ENCODE peak calls at places on chromosomes 11 and 22, in six cellular contexts. Q is HCT116, J is SK-N-SH, W is H1, B is K562, E is HepG2. P is an unnamed sample.

GRCh38 chr11:130831506-130832385 is 84.5 kb downstream of the SNX19 start:
- DNase-seq in Q (no peak), J (peak), W (no peak), B (no peak), E (no peak), P (no peak)

GRCh38 chr11:67371549-67372231 is 1.7 kb downstream of the CLCF1 start:
- DNase-seq in Q (no peak), J (peak), W (peak), B (peak), E (peak), P (peak)

GRCh38 chr11:130769782-130770565 is 146.3 kb downstream of the SNX19 start:
- DNase-seq in Q (no peak), J (no peak), W (no peak), B (no peak), E (no peak), P (no peak)

GRCh38 chr11:80097146-80097545 is 656.3 kb upstream of the TENM4 start:
- DNase-seq in Q (no peak), J (no peak), W (no peak), B (no peak), E (no peak), P (no peak)

GRCh38 chr22:19970479-19971275 is 29.1 kb upstream of the TXNRD2 start:
- DNase-seq in Q (no peak), J (peak), W (peak), B (peak), E (peak), P (peak)

GRCh38 chr11:75474878-75475766 is 42.1 kb upstream of the KLHL35 start:
- DNase-seq in Q (no peak), J (peak), W (peak), B (peak), E (no peak), P (peak)

GRCh38 chr11:124069429-124070401 is 28.6 kb upstream of the OR10G7 start:
- DNase-seq in Q (peak), J (peak), W (peak), B (peak), E (peak), P (peak)

GRCh38 chr22:43988960-43989359 is 33.7 kb downstream of the SAMM50 start:
- DNase-seq in Q (no peak), J (no peak), W (no peak), B (no peak), E (no peak), P (no peak)

GRCh38 chr11:1839924-1840779 is 1.4 kb downstream of the TNNI2 start:
- DNase-seq in Q (no peak), J (no peak), W (no peak), B (no peak), E (no peak), P (no peak)

GRCh38 chr11:76459299-76459698 is 14.5 kb downstream of the EMSY start:
- DNase-seq in Q (peak), J (peak), W (no peak), B (no peak), E (no peak), P (peak)

GRCh38 chr11:133197425-133197824 is 334.9 kb downstream of the OPCML start:
- DNase-seq in Q (no peak), J (no peak), W (no peak), B (no peak), E (no peak), P (no peak)

GRCh38 chr11:122108192-122108799 is 7.7 kb downstream of the BLID start:
- DNase-seq in Q (peak), J (no peak), W (peak), B (peak), E (peak), P (no peak)

GRCh38 chr11:114239632-114240224 is 56.5 kb upstream of the NNMT start:
- DNase-seq in Q (no peak), J (no peak), W (no peak), B (peak), E (no peak), P (no peak)

GRCh38 chr11:69152748-69153446 is 2.8 kb upstream of the SMIM38 start:
- DNase-seq in Q (no peak), J (no peak), W (no peak), B (no peak), E (peak), P (no peak)

GRCh38 chr11:117176186-117176585 is 2.4 kb upstream of the SIDT2 start:
- DNase-seq in Q (no peak), J (no peak), W (no peak), B (no peak), E (no peak), P (no peak)

GRCh38 chr22:39469681-39470461 is 13.1 kb downstream of the MGAT3 start:
- DNase-seq in Q (no peak), J (peak), W (no peak), B (no peak), E (peak), P (no peak)

GRCh38 chr22:38861170-38861874 is 10.7 kb downstream of the CBX6 start:
- DNase-seq in Q (no peak), J (no peak), W (no peak), B (no peak), E (no peak), P (no peak)

GRCh38 chr11:122804796-122805195 is 33.5 kb upstream of the CRTAM start:
- DNase-seq in Q (no peak), J (no peak), W (no peak), B (no peak), E (no peak), P (no peak)

GRCh38 chr22:39129081-39129480 is 23.4 kb downstream of the CBX7 start:
- DNase-seq in Q (no peak), J (no peak), W (no peak), B (no peak), E (peak), P (no peak)

GRCh38 chr11:625636-626319 is 1.0 kb upstream of the CDHR5 start:
- DNase-seq in Q (no peak), J (no peak), W (no peak), B (no peak), E (no peak), P (no peak)

GRCh38 chr22:33958741-33959140 is 38.5 kb upstream of the LARGE1 start:
- DNase-seq in Q (no peak), J (no peak), W (no peak), B (no peak), E (no peak), P (no peak)

GRCh38 chr11:57116654-57117053 is 65.1 kb upstream of the LRRC55 start:
- DNase-seq in Q (peak), J (peak), W (peak), B (peak), E (peak), P (peak)

GRCh38 chr11:44551456-44552139 is 13.9 kb upstream of the CD82 start:
- DNase-seq in Q (no peak), J (no peak), W (no peak), B (no peak), E (no peak), P (no peak)

GRCh38 chr22:45212992-45213751 is 27.5 kb downstream of the KIAA0930 start:
- DNase-seq in Q (no peak), J (peak), W (no peak), B (no peak), E (no peak), P (no peak)

GRCh38 chr22:30742291-30743256 is 47.9 kb downstream of the OSBP2 start:
- DNase-seq in Q (no peak), J (no peak), W (no peak), B (no peak), E (no peak), P (no peak)

GRCh38 chr11:20131744-20132666 is 28.3 kb downstream of the DBX1 start:
- DNase-seq in Q (no peak), J (peak), W (peak), B (peak), E (peak), P (peak)

GRCh38 chr22:49983148-49984042 is 22.8 kb downstream of the PIM3 start:
- DNase-seq in Q (no peak), J (peak), W (peak), B (no peak), E (no peak), P (no peak)

GRCh38 chr22:40487663-40488249 is 117.4 kb downstream of the SGSM3 start:
- DNase-seq in Q (no peak), J (peak), W (no peak), B (no peak), E (peak), P (peak)

GRCh38 chr22:45631140-45631539 is 40.5 kb upstream of the ATXN10 start:
- DNase-seq in Q (no peak), J (no peak), W (peak), B (no peak), E (no peak), P (no peak)

GRCh38 chr11:64796047-64796756 is 6.8 kb downstream of the MAP4K2 start:
- DNase-seq in Q (no peak), J (no peak), W (no peak), B (no peak), E (no peak), P (no peak)

GRCh38 chr11:48134221-48134922 is 82.2 kb upstream of the OR4B1 start:
- DNase-seq in Q (no peak), J (no peak), W (no peak), B (no peak), E (no peak), P (no peak)

GRCh38 chr11:130551388-130551787 is 102.9 kb downstream of the ADAMTS15 start:
- DNase-seq in Q (no peak), J (no peak), W (no peak), B (no peak), E (no peak), P (no peak)

GRCh38 chr11:116171271-116172140 is 601.3 kb downstream of the BUD13 start:
- DNase-seq in Q (no peak), J (no peak), W (peak), B (no peak), E (no peak), P (no peak)

GRCh38 chr22:20436309-20437252 is 1.0 kb downstream of the SCARF2 start:
- DNase-seq in Q (no peak), J (peak), W (peak), B (peak), E (no peak), P (no peak)

GRCh38 chr11:17552041-17552355 is 4.9 kb downstream of the OTOG start:
- DNase-seq in Q (no peak), J (no peak), W (no peak), B (no peak), E (no peak), P (no peak)

GRCh38 chr22:40020956-40021355 is 26.2 kb downstream of the FAM83F start:
- DNase-seq in Q (no peak), J (no peak), W (no peak), B (no peak), E (no peak), P (no peak)

GRCh38 chr11:104531894-104532293 is 366.4 kb downstream of the CASP12 start:
- DNase-seq in Q (no peak), J (no peak), W (no peak), B (no peak), E (no peak), P (no peak)

GRCh38 chr11:84660257-84660656 is 966.9 kb downstream of the DLG2 start:
- DNase-seq in Q (no peak), J (no peak), W (no peak), B (no peak), E (no peak), P (no peak)

GRCh38 chr11:19666951-19667350 is 45.7 kb upstream of the NAV2 start:
- DNase-seq in Q (no peak), J (no peak), W (no peak), B (no peak), E (no peak), P (no peak)

GRCh38 chr11:45933131-45933821 is 10.8 kb downstream of the LARGE2 start:
- DNase-seq in Q (no peak), J (no peak), W (no peak), B (no peak), E (no peak), P (no peak)

GRCh38 chr11:128509990-128510389 is 77.4 kb downstream of the ETS1 start:
- DNase-seq in Q (no peak), J (no peak), W (no peak), B (no peak), E (no peak), P (no peak)

GRCh38 chr11:128515086-128515485 is 72.3 kb downstream of the ETS1 start:
- DNase-seq in Q (no peak), J (no peak), W (no peak), B (no peak), E (no peak), P (no peak)

GRCh38 chr11:128511712-128512111 is 75.6 kb downstream of the ETS1 start:
- DNase-seq in Q (no peak), J (no peak), W (no peak), B (no peak), E (no peak), P (no peak)

GRCh38 chr11:128513915-128514681 is 73.3 kb downstream of the ETS1 start:
- DNase-seq in Q (no peak), J (no peak), W (no peak), B (no peak), E (no peak), P (no peak)

GRCh38 chr11:128512478-128513127 is 74.8 kb downstream of the ETS1 start:
- DNase-seq in Q (no peak), J (no peak), W (no peak), B (no peak), E (no peak), P (no peak)
- TF ChIP-seq JUND in Q (no peak), J (no peak), W (no peak), B (no peak), E (no peak), P (no peak)

GRCh38 chr11:77473001-77473800 is 693 bp downstream of the PAK1 start:
- DNase-seq in Q (no peak), J (peak), W (peak), B (peak), E (no peak), P (peak)

GRCh38 chr11:77470504-77470903 is 3.4 kb downstream of the PAK1 start:
- DNase-seq in Q (no peak), J (no peak), W (no peak), B (no peak), E (no peak), P (no peak)

GRCh38 chr11:77470971-77471370 is 2.9 kb downstream of the PAK1 start:
- DNase-seq in Q (no peak), J (no peak), W (no peak), B (no peak), E (no peak), P (no peak)

GRCh38 chr11:77473801-77474508 is at the start of gene PAK1:
- DNase-seq in Q (peak), J (peak), W (peak), B (peak), E (peak), P (peak)

GRCh38 chr11:77471520-77472234 is 2.2 kb downstream of the PAK1 start:
- DNase-seq in Q (no peak), J (peak), W (no peak), B (peak), E (peak), P (no peak)
- TF ChIP-seq JUND in Q (no peak), J (no peak), W (no peak), B (no peak), E (no peak), P (no peak)

GRCh38 chr22:18044548-18045271 is 20.3 kb upstream of the MICAL3 start:
- DNase-seq in Q (no peak), J (no peak), W (no peak), B (no peak), E (peak), P (no peak)
- TF ChIP-seq JUND in Q (no peak), J (no peak), W (no peak), B (no peak), E (no peak), P (no peak)

GRCh38 chr11:95349345-95349942 is 118.4 kb upstream of the SESN3 start:
- DNase-seq in Q (no peak), J (no peak), W (no peak), B (no peak), E (no peak), P (no peak)

GRCh38 chr11:95341246-95341645 is 110.2 kb upstream of the SESN3 start:
- DNase-seq in Q (no peak), J (no peak), W (no peak), B (no peak), E (no peak), P (no peak)

GRCh38 chr11:95346207-95346718 is 115.3 kb upstream of the SESN3 start:
- DNase-seq in Q (no peak), J (no peak), W (no peak), B (no peak), E (no peak), P (no peak)

GRCh38 chr11:95345651-95346050 is 114.6 kb upstream of the SESN3 start:
- DNase-seq in Q (no peak), J (no peak), W (no peak), B (no peak), E (no peak), P (no peak)

GRCh38 chr11:95345243-95345642 is 114.2 kb upstream of the SESN3 start:
- DNase-seq in Q (no peak), J (no peak), W (no peak), B (no peak), E (no peak), P (no peak)
- TF ChIP-seq JUND in Q (no peak), J (no peak), W (no peak), B (no peak), E (no peak), P (no peak)

DNA sequence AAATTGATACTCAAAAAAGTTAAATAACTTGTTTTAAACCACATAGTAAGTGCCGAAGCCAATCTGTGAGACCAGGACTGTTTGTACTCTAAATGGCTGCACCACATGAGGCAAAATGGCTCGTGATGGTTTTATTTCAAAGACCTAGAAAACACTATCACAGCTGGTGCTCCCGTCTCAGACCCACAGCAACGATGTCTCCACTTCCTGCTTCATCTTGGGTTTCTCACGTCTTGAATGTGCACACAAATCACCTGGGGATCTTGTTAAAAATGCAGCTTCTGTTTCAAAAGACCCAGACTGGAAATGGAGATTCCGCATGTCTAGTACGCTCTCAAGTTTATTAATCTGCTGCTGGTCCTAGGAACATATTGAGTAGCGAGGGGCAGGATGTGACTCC is 1.2 kb downstream of the CD3E start:
- DNase-seq in Q (no peak), J (no peak), W (no peak), B (no peak), E (no peak), P (no peak)
- TF ChIP-seq JUND in Q (no peak), J (no peak), W (no peak), B (no peak), E (no peak), P (no peak)

P was measured in T47D.